ENCODE peak calls at places on chromosomes 16 and 17, in eight cellular contexts. V is A673, W is left ventricle myocardium inferior, X is thoracic aorta, H is H1, U is PC-9, R is pancreas, S is OCI-LY7. Y is an unnamed sample. For H3K36me3, the result is how much of the 10 kb centered on the place peaks cover.

GRCh38 chr17:16352303-16352837 is 899 bp downstream of the CENPV start:
- DNase-seq in V (peak), W (peak), X (no peak), H (peak), U (no peak), R (peak), S (peak), Y (no peak)

GRCh38 chr16:28292731-28293588 is 635 bp downstream of the SBK1 start:
- DNase-seq in V (peak), W (no peak), X (no peak), H (peak), U (no peak), R (peak), S (no peak), Y (no peak)

GRCh38 chr16:31473300-31474052 is 1.5 kb downstream of the TGFB1I1 start:
- DNase-seq in V (no peak), W (no peak), X (no peak), H (no peak), U (no peak), R (no peak), S (no peak), Y (no peak)

GRCh38 chr16:12796498-12796897 is 7.2 kb downstream of the CPPED1 start:
- DNase-seq in V (no peak), W (no peak), X (no peak), H (no peak), U (no peak), R (no peak), S (no peak), Y (no peak)

GRCh38 chr17:12041316-12041715 is 20.6 kb downstream of the MAP2K4 start:
- DNase-seq in V (peak), W (no peak), X (no peak), H (no peak), U (no peak), R (no peak), S (no peak), Y (peak)

GRCh38 chr17:74569392-74570003 is 2.2 kb upstream of the CD300H start:
- DNase-seq in V (peak), W (no peak), X (peak), H (no peak), U (peak), R (no peak), S (no peak), Y (peak)

GRCh38 chr17:36188891-36189306 is 7.7 kb downstream of the CCL3L1 start:
- DNase-seq in V (no peak), W (no peak), X (no peak), H (no peak), U (no peak), R (no peak), S (peak), Y (no peak)

GRCh38 chr17:61467416-61468262 is 15.4 kb downstream of the TBX4 start:
- DNase-seq in V (peak), W (peak), X (no peak), H (peak), U (peak), R (no peak), S (peak), Y (no peak)

GRCh38 chr17:79937981-79938695 is 97.5 kb downstream of the TBC1D16 start:
- DNase-seq in V (peak), W (no peak), X (no peak), H (no peak), U (no peak), R (peak), S (no peak), Y (no peak)

GRCh38 chr16:21611178-21611545 is 11.8 kb downstream of the METTL9 start:
- DNase-seq in V (no peak), W (no peak), X (no peak), H (no peak), U (peak), R (no peak), S (no peak), Y (no peak)

GRCh38 chr17:44533533-44534246 is 23.6 kb upstream of the FZD2 start:
- DNase-seq in V (peak), W (peak), X (peak), H (peak), U (peak), R (peak), S (peak), Y (no peak)

GRCh38 chr17:40460585-40460975 is 17.3 kb downstream of the IGFBP4 start:
- DNase-seq in V (peak), W (no peak), X (no peak), H (no peak), U (no peak), R (no peak), S (no peak), Y (no peak)

GRCh38 chr17:40327735-40328385 is 18.9 kb downstream of the RARA start:
- DNase-seq in V (no peak), W (peak), X (no peak), H (no peak), U (peak), R (no peak), S (no peak), Y (no peak)

GRCh38 chr16:87845213-87845612 is 24.1 kb downstream of the SLC7A5 start:
- DNase-seq in V (no peak), W (no peak), X (no peak), H (no peak), U (no peak), R (no peak), S (no peak), Y (no peak)

GRCh38 chr17:58756246-58757161 is 850 bp downstream of the PPM1E start:
- DNase-seq in V (peak), W (no peak), X (no peak), H (peak), U (no peak), R (no peak), S (peak), Y (no peak)

GRCh38 chr17:30000001-30000754 is 58.7 kb downstream of the EFCAB5 start:
- DNase-seq in V (peak), W (no peak), X (no peak), H (no peak), U (no peak), R (no peak), S (peak), Y (no peak)

GRCh38 chr17:8091033-8091687 is 3.6 kb upstream of the ALOX12B start:
- DNase-seq in V (no peak), W (no peak), X (no peak), H (no peak), U (no peak), R (no peak), S (peak), Y (no peak)

GRCh38 chr17:50147841-50148225 is 2.6 kb downstream of the PPP1R9B start:
- DNase-seq in V (no peak), W (no peak), X (no peak), H (peak), U (no peak), R (peak), S (no peak), Y (no peak)

GRCh38 chr17:38329808-38330730 is 13.7 kb downstream of the GPR179 start:
- DNase-seq in V (no peak), W (no peak), X (no peak), H (no peak), U (no peak), R (no peak), S (no peak), Y (no peak)

GRCh38 chr17:67431210-67432015 is 54.3 kb downstream of the PITPNC1 start:
- DNase-seq in V (peak), W (no peak), X (no peak), H (no peak), U (peak), R (no peak), S (no peak), Y (no peak)

GRCh38 chr16:55539049-55539448 is 27.4 kb upstream of the CAPNS2 start:
- DNase-seq in V (no peak), W (no peak), X (no peak), H (no peak), U (no peak), R (no peak), S (no peak), Y (no peak)

GRCh38 chr16:84643677-84644076 is 4.6 kb upstream of the KLHL36 start:
- DNase-seq in V (no peak), W (no peak), X (no peak), H (no peak), U (no peak), R (no peak), S (peak), Y (no peak)

GRCh38 chr16:50272111-50272571 is 5.8 kb downstream of the ADCY7 start:
- DNase-seq in V (no peak), W (no peak), X (no peak), H (no peak), U (peak), R (no peak), S (no peak), Y (no peak)

GRCh38 chr16:77599793-77600415 is 122.4 kb upstream of the NUDT7 start:
- DNase-seq in V (peak), W (no peak), X (no peak), H (no peak), U (no peak), R (no peak), S (peak), Y (no peak)

GRCh38 chr17:50426814-50427787 is 1.1 kb downstream of the ACSF2 start:
- DNase-seq in V (peak), W (peak), X (no peak), H (peak), U (peak), R (no peak), S (peak), Y (no peak)

GRCh38 chr16:49276646-49277385 is 4.8 kb downstream of the CBLN1 start:
- DNase-seq in V (no peak), W (no peak), X (no peak), H (peak), U (no peak), R (no peak), S (no peak), Y (no peak)

GRCh38 chr17:4004517-4005295 is 40.5 kb upstream of the ATP2A3 start:
- DNase-seq in V (peak), W (peak), X (no peak), H (peak), U (no peak), R (peak), S (peak), Y (no peak)

GRCh38 chr16:51641191-51641765 is 490.2 kb upstream of the SALL1 start:
- DNase-seq in V (no peak), W (no peak), X (no peak), H (no peak), U (no peak), R (no peak), S (no peak), Y (no peak)

GRCh38 chr16:88378836-88379693 is 3.7 kb upstream of the ZNF469 start:
- DNase-seq in V (no peak), W (peak), X (no peak), H (no peak), U (no peak), R (no peak), S (no peak), Y (no peak)

GRCh38 chr16:14357328-14357727 is 272.7 kb downstream of the PARN start:
- DNase-seq in V (no peak), W (no peak), X (no peak), H (no peak), U (peak), R (no peak), S (no peak), Y (no peak)

GRCh38 chr16:89546781-89547180 is 13.7 kb upstream of the RPL13 start:
- DNase-seq in V (no peak), W (no peak), X (no peak), H (no peak), U (no peak), R (no peak), S (no peak), Y (no peak)

GRCh38 chr16:89547291-89547690 is 13.2 kb upstream of the RPL13 start:
- DNase-seq in V (no peak), W (no peak), X (no peak), H (no peak), U (no peak), R (no peak), S (no peak), Y (no peak)

GRCh38 chr16:89544713-89545043 is 15.8 kb upstream of the RPL13 start:
- DNase-seq in V (no peak), W (no peak), X (no peak), H (no peak), U (no peak), R (no peak), S (no peak), Y (no peak)

GRCh38 chr16:89545044-89545830 is 15.2 kb upstream of the RPL13 start:
- DNase-seq in V (no peak), W (no peak), X (no peak), H (no peak), U (no peak), R (no peak), S (no peak), Y (no peak)

DNA sequence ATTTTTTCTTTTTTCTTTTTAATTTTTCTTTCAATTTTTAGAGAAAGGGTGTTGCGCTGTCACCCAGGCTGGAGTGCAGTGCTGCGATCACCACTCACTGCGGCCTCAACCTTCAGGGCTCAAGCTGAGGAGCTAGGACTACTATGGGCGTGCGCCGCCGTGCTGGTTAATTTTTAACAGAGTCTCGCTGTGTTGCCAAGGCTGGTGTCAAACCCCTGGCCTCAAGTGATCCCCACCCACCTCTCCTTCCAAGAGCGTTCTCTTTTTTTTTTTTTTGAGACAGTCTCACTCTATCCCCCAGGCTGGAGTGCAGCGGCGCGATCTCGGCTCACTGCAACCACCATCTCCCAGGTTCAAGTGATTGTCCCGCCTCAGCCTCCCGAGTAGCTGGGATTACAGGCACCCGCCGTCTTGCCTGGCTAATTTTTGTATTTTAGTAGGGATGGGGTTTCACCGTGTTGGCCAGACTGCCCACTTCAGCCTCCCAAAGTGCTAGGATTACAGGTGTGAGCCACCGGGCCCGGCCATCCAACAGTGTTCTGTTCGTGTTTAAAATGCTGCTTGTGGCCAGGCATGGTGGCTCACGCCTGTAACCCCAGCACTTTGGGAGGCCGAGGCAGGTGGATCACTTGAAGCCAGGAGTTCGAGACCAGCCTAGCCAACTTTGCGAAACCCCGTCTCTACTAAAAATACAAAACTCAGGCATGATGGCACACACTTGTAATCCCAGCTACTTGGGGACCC is 14.5 kb upstream of the RPL13 start:
- DNase-seq in V (no peak), W (no peak), X (no peak), H (no peak), U (no peak), R (peak), S (no peak), Y (no peak)
- H3K36me3 ChIP-seq in V (under half), W (half or more), X (half or more), H (under half), U (under half), R (under half), S (under half), Y (under half)

DNA sequence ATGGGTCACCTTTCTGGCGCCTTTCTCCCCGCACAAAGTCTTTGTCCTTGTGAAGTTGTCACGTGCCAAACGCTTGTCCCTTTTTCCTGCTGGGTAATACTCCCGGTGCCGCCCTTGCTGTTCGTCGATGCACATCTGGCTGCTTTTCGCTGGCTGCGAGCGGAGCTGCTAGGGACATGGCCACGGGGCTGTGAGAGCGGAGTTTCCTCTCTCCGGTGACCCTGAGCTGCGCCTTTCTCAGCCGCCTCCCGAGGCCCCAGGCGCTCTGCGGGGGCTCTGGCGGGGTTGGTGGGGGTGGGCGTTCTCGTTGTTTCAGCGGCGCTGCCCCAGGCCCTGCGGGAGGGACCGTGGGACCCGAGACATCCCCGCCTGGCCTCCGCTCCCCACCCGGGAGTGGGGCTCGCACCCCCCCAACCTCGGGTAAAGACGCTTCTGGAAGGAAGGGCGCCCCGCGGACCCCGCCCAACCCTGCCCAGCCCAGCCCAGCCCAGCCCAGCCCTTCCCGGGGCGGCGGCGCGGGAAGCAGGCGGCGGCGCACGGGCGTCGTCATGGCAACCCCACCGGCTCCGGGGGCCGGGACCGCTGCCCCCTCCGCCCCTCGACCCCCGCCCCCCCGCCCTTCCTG is 12.2 kb downstream of the CHMP6 start:
- DNase-seq in V (peak), W (no peak), X (no peak), H (no peak), U (no peak), R (no peak), S (no peak), Y (no peak)
- H3K4me3 ChIP-seq in V (peak), W (peak), X (peak), H (peak), U (no peak), R (peak), S (no peak), Y (no peak)

DNA sequence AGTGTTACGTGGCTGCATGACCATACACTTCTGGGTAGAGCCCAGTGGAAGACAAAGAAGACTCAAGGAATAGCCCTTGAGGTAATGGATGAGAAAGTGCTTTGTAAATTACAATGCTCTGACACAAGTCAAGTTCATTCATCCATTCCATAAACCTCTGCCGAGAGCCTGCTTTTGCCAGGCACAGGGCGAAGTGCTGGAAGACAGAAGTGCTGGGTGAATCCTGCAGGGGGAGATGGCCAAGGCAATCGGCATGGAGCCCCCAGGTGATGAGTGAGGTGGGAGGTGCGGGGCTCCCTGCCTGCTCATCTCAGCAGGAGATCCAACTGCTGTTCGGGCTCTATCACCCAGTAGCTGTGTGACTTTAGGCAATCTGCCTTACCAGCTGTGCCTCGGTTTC is 2.8 kb upstream of the SOCS3 start:
- DNase-seq in V (no peak), W (no peak), X (no peak), H (no peak), U (no peak), R (no peak), S (no peak), Y (no peak)
- TF ChIP-seq CTCF in V (no peak), W (no peak), X (no peak), H (peak), U (no peak), R (no peak), S (peak), Y (peak)

DNA sequence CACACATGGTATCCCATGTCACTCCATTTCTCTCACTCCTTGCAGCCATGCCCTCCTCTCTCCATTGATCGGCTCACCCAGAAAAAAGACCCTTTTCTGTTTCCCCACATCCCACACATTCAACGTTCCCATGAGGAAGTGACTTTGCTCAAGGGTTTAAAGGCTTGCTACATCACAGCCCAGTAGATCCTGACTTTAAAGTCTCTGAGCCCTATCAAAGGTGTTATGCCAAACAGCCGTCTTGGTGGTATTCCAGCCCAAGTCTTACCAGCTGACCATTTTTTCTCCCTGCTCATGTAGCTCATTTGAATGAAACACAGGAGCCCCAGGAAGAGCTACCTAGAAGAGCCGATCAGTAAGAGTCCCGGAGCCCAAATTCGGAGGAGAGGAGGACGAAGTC is 7.4 kb upstream of the TXNDC11 start:
- DNase-seq in V (no peak), W (no peak), X (no peak), H (no peak), U (no peak), R (no peak), S (no peak), Y (no peak)
- H3K36me3 ChIP-seq in V (under half), W (half or more), X (under half), H (under half), U (under half), R (under half), S (half or more), Y (under half)

DNA sequence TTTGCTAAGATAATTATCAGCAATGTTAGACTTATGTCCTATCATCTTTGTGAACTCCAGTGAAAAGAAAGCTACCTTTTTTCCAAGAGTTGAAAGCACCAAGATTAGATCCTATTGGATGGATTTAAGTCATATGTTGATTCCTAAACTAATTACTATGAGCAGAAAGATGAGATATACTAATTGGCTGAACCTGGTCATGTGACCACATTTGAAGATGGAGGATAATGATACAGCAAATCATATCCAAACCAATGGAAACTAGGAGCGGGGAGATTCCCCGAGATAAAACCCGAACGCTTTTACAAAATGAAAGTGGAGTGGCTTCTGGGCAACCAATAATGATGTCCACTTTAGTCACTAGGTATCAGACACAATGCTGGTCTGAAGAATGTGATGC is 1060.2 kb upstream of the EEF2KMT start:
- DNase-seq in V (no peak), W (no peak), X (no peak), H (no peak), U (no peak), R (no peak), S (no peak), Y (no peak)
- H3K4me3 ChIP-seq in V (no peak), W (no peak), X (no peak), H (no peak), U (no peak), R (no peak), S (no peak), Y (no peak)

DNA sequence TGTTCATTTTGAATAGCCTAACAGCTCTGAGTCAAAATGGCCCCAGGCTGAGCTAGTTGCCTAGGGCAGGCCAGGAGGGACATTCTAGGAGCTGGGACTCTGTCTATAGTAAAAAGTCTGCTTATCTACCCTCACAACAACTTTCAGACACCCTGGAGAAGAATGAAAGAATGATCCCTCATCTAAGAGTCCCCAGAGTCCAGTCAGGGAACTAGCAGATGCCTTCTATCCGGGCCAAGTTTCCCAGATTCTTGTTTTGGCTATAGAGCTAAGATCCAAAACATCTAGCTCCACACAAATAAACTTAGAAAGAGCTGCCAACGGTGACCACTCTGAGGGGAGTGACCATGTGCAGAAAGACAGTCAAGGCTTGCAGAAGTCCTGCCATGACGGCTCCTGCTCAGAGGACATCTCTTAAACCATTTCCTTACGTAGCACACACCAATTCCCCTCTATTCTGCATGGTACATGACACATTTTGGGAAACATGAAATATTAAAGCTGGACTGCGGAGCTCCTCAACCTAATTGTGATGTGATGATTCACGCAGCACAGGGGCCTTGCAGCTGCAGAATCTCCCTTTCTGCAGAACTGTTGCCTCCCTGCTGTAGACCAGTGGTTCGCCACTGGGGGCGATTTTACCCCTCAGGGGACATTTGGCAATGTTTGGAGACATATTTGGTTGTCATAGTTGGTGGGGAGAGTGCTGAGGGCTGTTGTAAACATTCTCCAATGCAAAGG is 24.2 kb downstream of the FAM20A start:
- DNase-seq in V (no peak), W (peak), X (no peak), H (no peak), U (no peak), R (no peak), S (peak), Y (no peak)
- TF ChIP-seq CTCF in V (no peak), W (no peak), X (no peak), H (peak), U (no peak), R (no peak), S (peak), Y (no peak)

Y was measured in kidney epithelial cell.